ENCODE peak calls at places on chromosomes 12 and 14, in four cellular contexts. T, C, R and H are unnamed samples.

GRCh38 chr14:21428930-21429329 is 27.0 kb downstream of the CHD8 start:
- DNase-seq in C (no peak), R (no peak), T (no peak), H (no peak)

GRCh38 chr12:32116897-32117296 is 10.2 kb downstream of the BICD1 start:
- DNase-seq in T (no peak), R (no peak), C (no peak), H (no peak)

GRCh38 chr14:67583711-67584644 is 16.1 kb downstream of the PIGH start:
- DNase-seq in R (peak), C (peak), T (peak), H (no peak)

GRCh38 chr12:24226745-24227350 is 277.4 kb upstream of the SOX5 start:
- DNase-seq in C (no peak), R (peak), T (no peak), H (no peak)

GRCh38 chr14:21308479-21309237 is 28.8 kb downstream of the RPGRIP1 start:
- DNase-seq in T (peak), C (peak), R (peak), H (peak)

GRCh38 chr12:9730591-9730990 is 2.3 kb downstream of the CLECL1 start:
- DNase-seq in T (no peak), R (no peak), C (no peak), H (no peak)

GRCh38 chr12:46450279-46450748 is 77.7 kb upstream of the SLC38A2 start:
- DNase-seq in T (no peak), R (no peak), C (peak), H (no peak)

GRCh38 chr14:77307099-77307496 is 13.6 kb downstream of the POMT2 start:
- DNase-seq in R (peak), T (no peak), C (no peak), H (no peak)

GRCh38 chr12:54369597-54370217 is 5.4 kb upstream of the GPR84 start:
- DNase-seq in C (peak), R (no peak), T (no peak), H (no peak)

GRCh38 chr12:126389961-126390360 is 1324.7 kb downstream of the AACS start:
- DNase-seq in T (no peak), R (no peak), C (no peak), H (no peak)

GRCh38 chr14:68172216-68172615 is 352.6 kb downstream of the RAD51B start:
- DNase-seq in R (peak), C (no peak), T (no peak), H (no peak)

GRCh38 chr14:95679995-95680735 is 6.1 kb upstream of the TCL1B start:
- DNase-seq in C (no peak), T (no peak), R (peak), H (no peak)

GRCh38 chr12:124828264-124829007 is 35.2 kb downstream of the SCARB1 start:
- DNase-seq in C (no peak), T (peak), R (peak), H (no peak)

GRCh38 chr14:78259831-78260230 is 89.7 kb downstream of the NRXN3 start:
- DNase-seq in R (no peak), C (no peak), T (no peak), H (no peak)

GRCh38 chr12:53481957-53482586 is 17.2 kb downstream of the MAP3K12 start:
- DNase-seq in R (peak), C (no peak), T (peak), H (no peak)

GRCh38 chr14:94011795-94012194 is 14.3 kb upstream of the OTUB2 start:
- DNase-seq in T (no peak), R (no peak), C (no peak), H (no peak)

GRCh38 chr14:75934998-75935628 is 46.7 kb downstream of the TGFB3 start:
- DNase-seq in C (peak), T (no peak), R (no peak), H (no peak)

GRCh38 chr12:6953417-6954315 is 2.5 kb downstream of the PTPN6 start:
- DNase-seq in T (no peak), R (no peak), C (no peak), H (no peak)

GRCh38 chr14:26255213-26255612 is 342.6 kb downstream of the NOVA1 start:
- DNase-seq in C (no peak), T (no peak), R (no peak), H (no peak)

GRCh38 chr12:42957136-42957535 is 367.6 kb upstream of the PRICKLE1 start:
- DNase-seq in T (no peak), R (no peak), C (no peak), H (no peak)

GRCh38 chr12:114408881-114409795 is 3.2 kb upstream of the TBX5 start:
- DNase-seq in T (no peak), C (no peak), R (no peak), H (no peak)

GRCh38 chr14:73047808-73048207 is 10.5 kb upstream of the RBM25 start:
- DNase-seq in C (no peak), R (no peak), T (no peak), H (no peak)

GRCh38 chr12:3837049-3837448 is 36.1 kb downstream of the PARP11 start:
- DNase-seq in T (no peak), R (no peak), C (no peak), H (no peak)

GRCh38 chr12:24864796-24865125 is 84.1 kb downstream of the BCAT1 start:
- DNase-seq in T (no peak), R (no peak), C (no peak), H (no peak)

GRCh38 chr12:122681814-122682213 is 21.3 kb downstream of the HCAR2 start:
- DNase-seq in R (no peak), T (no peak), C (no peak), H (no peak)

DNA sequence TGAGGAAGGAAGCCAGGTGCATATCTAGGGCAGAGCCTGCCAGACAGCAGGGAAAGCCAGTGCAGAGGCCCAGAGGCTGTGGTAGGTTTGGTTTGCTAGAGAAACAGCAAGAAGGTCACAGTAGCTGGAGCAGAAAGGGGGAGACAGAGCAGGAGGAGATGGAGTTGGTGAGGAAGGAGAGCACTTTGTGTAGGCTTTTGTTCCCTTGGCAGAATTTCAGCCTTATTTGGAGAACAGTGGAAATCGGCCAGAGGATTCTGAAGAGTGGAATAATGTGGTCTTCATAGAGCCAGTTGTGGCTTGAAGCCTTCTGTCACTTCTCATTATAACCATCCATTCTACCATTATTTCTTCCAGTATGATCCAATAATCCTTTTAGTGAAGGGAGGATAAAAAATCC is 212.9 kb upstream of the FAR2 start:
- DNase-seq in T (no peak), C (no peak), R (no peak), H (no peak)
- TF ChIP-seq PHF8 in T (no peak), C (no peak), R (no peak), H (no peak)

GRCh38 chr14:48274826-48275225 is 599.4 kb upstream of the MDGA2 start:
- DNase-seq in C (no peak), R (no peak), T (no peak), H (no peak)
- TF ChIP-seq PHF8 in C (no peak), R (no peak), T (no peak), H (no peak)

GRCh38 chr12:2285462-2285861 is 232.7 kb downstream of the CACNA1C start:
- DNase-seq in C (no peak), T (no peak), R (no peak), H (no peak)

GRCh38 chr12:2287151-2287550 is 234.4 kb downstream of the CACNA1C start:
- DNase-seq in C (no peak), T (no peak), R (no peak), H (no peak)

GRCh38 chr12:2286461-2287131 is 233.8 kb downstream of the CACNA1C start:
- DNase-seq in T (no peak), C (no peak), R (no peak), H (no peak)

GRCh38 chr12:2284857-2285256 is 232.1 kb downstream of the CACNA1C start:
- DNase-seq in R (peak), T (peak), C (peak), H (peak)

DNA sequence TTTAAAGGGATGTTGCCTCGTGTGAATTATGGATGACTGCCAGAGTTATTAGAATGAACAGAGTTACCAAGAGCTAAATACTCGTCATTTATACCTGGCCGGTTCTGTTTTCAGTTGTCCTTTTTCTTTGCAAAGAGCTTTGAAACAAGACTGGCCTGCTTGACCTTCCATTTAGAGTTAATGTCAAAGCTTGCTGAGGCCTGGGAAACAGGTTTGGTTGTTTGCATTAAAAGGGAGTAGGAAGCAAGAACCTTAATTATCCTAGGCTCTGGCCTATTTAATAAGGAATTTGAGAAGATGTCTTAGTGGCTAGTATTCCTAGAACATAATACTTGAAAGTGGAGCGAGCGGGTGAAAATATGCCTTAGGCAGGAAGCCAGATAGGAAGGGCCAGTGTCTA is 233.3 kb downstream of the CACNA1C start:
- DNase-seq in C (no peak), R (no peak), T (no peak), H (no peak)
- TF ChIP-seq PHF8 in C (no peak), R (no peak), T (no peak), H (no peak)

DNA sequence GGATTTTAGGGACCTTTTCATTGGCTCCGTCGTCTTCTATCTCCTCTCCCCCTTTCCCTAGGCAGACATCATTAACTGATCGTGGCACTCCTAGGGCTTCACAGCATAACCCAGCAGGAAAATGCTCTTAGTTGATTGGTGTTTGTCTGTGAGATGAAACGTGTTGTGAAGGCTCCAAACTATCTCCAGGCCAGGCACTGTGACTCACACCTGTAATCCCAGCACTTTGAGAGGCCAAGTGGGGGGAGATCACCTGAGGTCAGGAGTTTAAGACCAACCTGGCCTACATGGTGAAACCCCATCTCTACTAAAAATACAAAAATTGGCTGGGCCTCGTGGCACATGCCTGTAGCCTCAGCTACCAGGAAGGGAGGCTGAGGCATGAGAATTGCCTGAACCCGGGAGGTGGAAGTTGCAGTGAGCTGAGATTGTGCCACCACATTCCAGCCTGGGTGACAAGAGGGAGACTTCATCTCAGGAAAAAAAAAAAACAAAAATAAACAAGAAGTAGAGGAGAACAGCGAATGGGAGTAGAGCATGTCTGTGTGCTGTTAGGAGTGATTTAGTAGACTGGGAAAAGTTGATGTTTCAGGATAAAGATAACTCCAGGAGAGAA is 32.3 kb upstream of the WDR89 start:
- DNase-seq in R (no peak), T (no peak), C (no peak), H (no peak)
- TF ChIP-seq PHF8 in R (no peak), T (no peak), C (no peak), H (no peak)

GRCh38 chr12:104691661-104692334 is 235.1 kb downstream of the CHST11 start:
- DNase-seq in T (no peak), R (no peak), C (no peak), H (no peak)

GRCh38 chr12:104694711-104695110 is 238.0 kb downstream of the CHST11 start:
- DNase-seq in R (no peak), C (no peak), T (no peak), H (no peak)

GRCh38 chr12:104693493-104693892 is 236.7 kb downstream of the CHST11 start:
- DNase-seq in T (no peak), C (no peak), R (no peak), H (no peak)

GRCh38 chr12:104694161-104694560 is 237.4 kb downstream of the CHST11 start:
- DNase-seq in R (no peak), T (no peak), C (no peak), H (no peak)

GRCh38 chr12:104692335-104693218 is 235.8 kb downstream of the CHST11 start:
- DNase-seq in C (no peak), R (no peak), T (no peak), H (no peak)
- TF ChIP-seq PHF8 in C (no peak), R (no peak), T (no peak), H (no peak)

GRCh38 chr12:78622529-78623221 is 241.9 kb upstream of the SYT1 start:
- DNase-seq in C (no peak), T (no peak), R (no peak), H (no peak)
- TF ChIP-seq PHF8 in C (no peak), T (no peak), R (no peak), H (no peak)

DNA sequence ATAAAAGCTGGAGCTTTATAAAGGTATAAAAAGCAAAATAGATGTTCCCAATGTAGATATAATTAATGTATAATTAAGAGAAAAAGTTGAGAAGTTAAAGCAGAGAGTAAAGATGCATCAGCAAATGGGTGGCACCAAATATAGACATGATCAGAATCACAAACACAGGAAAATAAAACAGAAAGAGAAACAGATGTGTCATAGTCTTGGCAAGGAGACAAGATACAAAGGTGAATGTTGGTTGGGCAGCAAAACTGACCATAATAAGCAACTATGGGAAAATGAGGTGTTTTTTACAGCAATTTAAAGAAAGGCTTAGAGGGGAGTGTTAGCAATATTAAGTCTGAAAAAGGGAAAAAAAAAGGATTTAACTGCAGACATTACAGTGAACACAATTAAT is 135.4 kb upstream of the CLEC14A start:
- DNase-seq in C (no peak), T (no peak), R (no peak), H (no peak)
- TF ChIP-seq PHF8 in C (no peak), T (no peak), R (no peak), H (no peak)

GRCh38 chr14:44204061-44204815 is 302.8 kb downstream of the FSCB start:
- DNase-seq in C (no peak), T (no peak), R (no peak), H (no peak)
- TF ChIP-seq PHF8 in C (no peak), T (no peak), R (no peak), H (no peak)

DNA sequence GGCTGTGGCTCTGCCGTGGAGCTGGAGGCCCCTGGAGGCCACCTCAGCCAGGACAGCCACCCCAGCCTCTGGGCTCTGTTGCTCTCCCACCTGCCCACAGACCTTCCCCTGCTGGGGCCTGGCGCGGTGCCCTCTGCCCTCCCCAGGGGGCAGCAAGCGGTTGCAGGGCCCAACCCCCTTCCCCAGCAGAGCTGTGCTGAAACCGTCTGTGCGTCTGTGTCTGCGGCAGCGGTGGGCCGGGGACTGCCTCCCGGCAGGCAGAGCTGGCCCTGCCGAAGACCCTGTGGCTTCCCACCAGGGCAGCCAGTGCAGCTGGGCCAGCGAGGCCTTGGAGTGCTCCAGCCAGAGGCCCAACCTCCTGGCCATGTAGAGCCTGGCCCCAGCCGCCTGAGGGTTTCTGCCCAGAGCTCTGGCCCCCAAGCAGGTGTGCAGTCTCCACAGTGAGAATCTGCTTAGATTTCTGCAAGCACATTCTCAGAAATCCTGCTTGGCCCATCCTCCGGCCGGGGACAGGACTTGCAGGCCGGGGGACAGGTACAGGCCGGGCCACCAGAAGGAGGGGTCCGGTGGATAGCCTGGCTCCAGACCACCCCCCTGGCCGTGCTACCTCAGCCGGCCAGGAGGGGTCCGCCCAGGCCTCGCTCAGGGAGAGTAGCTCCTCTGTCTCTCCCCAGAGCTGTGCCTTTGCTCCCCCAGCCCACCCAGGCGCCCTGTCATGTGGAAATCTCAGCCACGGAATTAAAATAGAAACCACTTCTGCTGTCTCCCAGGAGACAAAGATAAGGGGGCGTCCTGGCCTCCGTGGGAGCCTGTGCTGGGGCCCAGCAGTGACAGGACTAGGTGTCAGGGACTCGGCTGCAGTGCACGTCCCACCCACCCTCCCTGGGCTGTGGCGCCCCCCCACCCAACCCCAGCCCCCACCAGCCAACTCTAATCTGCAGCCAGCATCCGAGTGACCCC is 3.5 kb upstream of the CRIP2 start:
- DNase-seq in R (no peak), C (no peak), T (no peak), H (peak)
- TF ChIP-seq PHF8 in R (no peak), C (no peak), T (no peak), H (no peak)